ENCODE peak calls at places on chromosomes 11 and 22, in four cellular contexts. W is T1000, T is GM19239, X is hepatocyte. J is an unnamed sample.

GRCh38 chr22:21719024-21719423 is 16.6 kb downstream of the YPEL1 start:
- DNase-seq in T (no peak), W (no peak), X (no peak), J (no peak)

GRCh38 chr22:42202669-42203068 is 67.8 kb downstream of the TCF20 start:
- DNase-seq in X (no peak), T (no peak), W (no peak), J (no peak)

GRCh38 chr11:119489087-119489486 is 66.1 kb upstream of the THY1 start:
- DNase-seq in X (no peak), T (no peak), W (no peak), J (no peak)

GRCh38 chr11:35583843-35584242 is 34.4 kb upstream of the FJX1 start:
- DNase-seq in W (no peak), T (no peak), X (no peak), J (no peak)

GRCh38 chr11:121194731-121195596 is 93.9 kb downstream of the TECTA start:
- DNase-seq in W (no peak), X (peak), T (peak), J (peak)

GRCh38 chr22:23767673-23768548 is at the start of gene CHCHD10:
- DNase-seq in W (peak), X (peak), T (peak), J (peak)

GRCh38 chr11:109405671-109406070 is 16.3 kb upstream of the C11orf87 start:
- DNase-seq in X (no peak), T (no peak), W (no peak), J (no peak)

GRCh38 chr11:120108154-120108784 is 29.6 kb downstream of the TRIM29 start:
- DNase-seq in X (peak), W (no peak), T (peak), J (peak)

GRCh38 chr11:124170801-124171586 is 12.2 kb upstream of the OR10D3 start:
- DNase-seq in T (no peak), X (no peak), W (no peak), J (no peak)

GRCh38 chr11:69834251-69834650 is 15.0 kb upstream of the FGF3 start:
- DNase-seq in X (no peak), W (no peak), T (no peak), J (no peak)

GRCh38 chr11:92349478-92350156 is 125.0 kb downstream of the FAT3 start:
- DNase-seq in X (no peak), W (no peak), T (no peak), J (no peak)

GRCh38 chr11:82864268-82864667 is 36.0 kb downstream of the PRCP start:
- DNase-seq in T (no peak), X (peak), W (no peak), J (no peak)

GRCh38 chr22:22207845-22208564 is 36.6 kb upstream of the VPREB1 start:
- DNase-seq in W (no peak), T (peak), X (peak), J (peak)

GRCh38 chr11:72885853-72886252 is 71.6 kb downstream of the ATG16L2 start:
- DNase-seq in W (no peak), X (no peak), T (no peak), J (no peak)

GRCh38 chr11:130827697-130828377 is 88.4 kb downstream of the SNX19 start:
- DNase-seq in W (peak), X (peak), T (no peak), J (peak)

GRCh38 chr11:12130180-12130980 is 20.0 kb downstream of the MICAL2 start:
- DNase-seq in X (no peak), T (no peak), W (no peak), J (no peak)

GRCh38 chr11:78898376-78898775 is 323.7 kb upstream of the NARS2 start:
- DNase-seq in T (no peak), X (no peak), W (no peak), J (no peak)

GRCh38 chr22:26330971-26331625 is 98.0 kb upstream of the ASPHD2 start:
- DNase-seq in X (peak), T (peak), W (no peak), J (peak)

GRCh38 chr11:34086554-34087278 is 18.7 kb upstream of the NAT10 start:
- DNase-seq in W (no peak), T (no peak), X (no peak), J (no peak)

GRCh38 chr22:26949193-26949592 is 291.8 kb downstream of the MIAT start:
- DNase-seq in T (no peak), W (no peak), X (peak), J (no peak)

GRCh38 chr11:27921472-27921871 is 186.5 kb downstream of the KIF18A start:
- DNase-seq in T (no peak), X (no peak), W (no peak), J (no peak)

GRCh38 chr11:65646921-65647701 is 9.2 kb downstream of the SIPA1 start:
- DNase-seq in W (no peak), X (peak), T (no peak), J (no peak)

GRCh38 chr11:112271242-112271641 is 10.6 kb upstream of the PLET1 start:
- DNase-seq in W (no peak), T (no peak), X (no peak), J (no peak)

J was measured in immature natural killer cell.